ENCODE peak calls at places on chromosomes 13 and 19, in eight cellular contexts. P is activated CD4-positive, alpha-beta T cell treated with anti-CD3 and anti-CD28 coated beads, Interleukin-2, amount 50 U/mL, for 48 hours; W is islet precursor cell; J is NCI-H774; B is T-helper 1 cell; L is stimulated activated CD8-positive, alpha-beta memory T cell treated with anti-CD3 and anti-CD28 coated beads, Interleukin-7, amount 100 ng/mL, for 4 hours; E is IMR-90; U is stimulated activated CD4-positive, alpha-beta T cell treated with anti-CD3 and anti-CD28 coated beads, Interleukin-2, amount 100 ng/mL, for 48 hours. Z is an unnamed sample.

GRCh38 chr13:76993021-76993420 is 1.1 kb downstream of the CLN5 start:
- DNase-seq in P (no peak), W (no peak), J (no peak), B (no peak), L (no peak), E (peak), U (no peak), Z (no peak)

GRCh38 chr19:39996218-39996810 is 546 bp upstream of the ZNF546 start:
- DNase-seq in P (no peak), W (no peak), J (peak), B (no peak), L (peak), E (peak), U (peak), Z (no peak)

GRCh38 chr13:91986771-91987515 is 588.5 kb downstream of the GPC5 start:
- DNase-seq in P (no peak), W (no peak), J (no peak), B (no peak), L (no peak), E (no peak), U (no peak), Z (no peak)

GRCh38 chr19:55646889-55647731 is 902 bp upstream of the CCDC106 start:
- DNase-seq in P (no peak), W (no peak), J (no peak), B (no peak), L (no peak), E (no peak), U (no peak), Z (no peak)

GRCh38 chr13:33637978-33638743 is 179.8 kb upstream of the RFC3 start:
- DNase-seq in P (no peak), W (no peak), J (no peak), B (no peak), L (no peak), E (peak), U (no peak), Z (no peak)

GRCh38 chr19:38564981-38565685 is 52.6 kb downstream of the MAP4K1 start:
- DNase-seq in P (no peak), W (no peak), J (no peak), B (no peak), L (peak), E (no peak), U (no peak), Z (no peak)

GRCh38 chr13:101919541-101920306 is 467.2 kb downstream of the ITGBL1 start:
- DNase-seq in P (no peak), W (peak), J (no peak), B (no peak), L (no peak), E (peak), U (no peak), Z (no peak)

GRCh38 chr19:5717215-5717614 is 2.7 kb downstream of the LONP1 start:
- DNase-seq in P (no peak), W (no peak), J (no peak), B (no peak), L (no peak), E (no peak), U (no peak), Z (no peak)

GRCh38 chr13:22665531-22665930 is 515.2 kb upstream of the SGCG start:
- DNase-seq in P (no peak), W (no peak), J (peak), B (no peak), L (no peak), E (no peak), U (no peak), Z (no peak)

GRCh38 chr13:111210082-111210481 is 95.0 kb downstream of the ARHGEF7 start:
- DNase-seq in P (no peak), W (no peak), J (no peak), B (no peak), L (no peak), E (no peak), U (no peak), Z (no peak)

GRCh38 chr13:51797664-51798488 is 6.1 kb downstream of the DHRS12 start:
- DNase-seq in P (peak), W (peak), J (peak), B (peak), L (peak), E (peak), U (no peak), Z (no peak)

GRCh38 chr19:46118136-46118535 is 6.4 kb downstream of the IGFL3 start:
- DNase-seq in P (no peak), W (no peak), J (no peak), B (no peak), L (no peak), E (no peak), U (no peak), Z (no peak)

GRCh38 chr13:112729408-112729807 is 39.6 kb downstream of the ATP11A start:
- DNase-seq in P (no peak), W (peak), J (no peak), B (no peak), L (no peak), E (no peak), U (no peak), Z (no peak)

GRCh38 chr13:71968025-71968424 is 101.0 kb upstream of the DACH1 start:
- DNase-seq in P (no peak), W (no peak), J (no peak), B (no peak), L (no peak), E (no peak), U (no peak), Z (no peak)

GRCh38 chr19:10922638-10923014 is 5.8 kb downstream of the YIPF2 start:
- DNase-seq in P (no peak), W (no peak), J (no peak), B (no peak), L (no peak), E (no peak), U (no peak), Z (no peak)

GRCh38 chr19:52110780-52111179 is 15.2 kb upstream of the ZNF841 start:
- DNase-seq in P (no peak), W (no peak), J (no peak), B (no peak), L (no peak), E (no peak), U (no peak), Z (no peak)

GRCh38 chr13:32381539-32381938 is 46.4 kb downstream of the N4BP2L1 start:
- DNase-seq in P (no peak), W (peak), J (no peak), B (no peak), L (no peak), E (peak), U (no peak), Z (no peak)

GRCh38 chr19:18629166-18630088 is 7.4 kb upstream of the KLHL26 start:
- DNase-seq in P (no peak), W (no peak), J (no peak), B (no peak), L (no peak), E (no peak), U (no peak), Z (no peak)

GRCh38 chr13:76816394-76816793 is 69.8 kb downstream of the KCTD12 start:
- DNase-seq in P (no peak), W (no peak), J (peak), B (no peak), L (no peak), E (no peak), U (no peak), Z (no peak)

GRCh38 chr19:18659281-18660050 is 22.6 kb downstream of the KLHL26 start:
- DNase-seq in P (no peak), W (peak), J (no peak), B (no peak), L (no peak), E (no peak), U (no peak), Z (no peak)

GRCh38 chr13:99662678-99663077 is 161.4 kb downstream of the TM9SF2 start:
- DNase-seq in P (no peak), W (no peak), J (no peak), B (no peak), L (no peak), E (no peak), U (no peak), Z (no peak)

GRCh38 chr19:29927944-29928669 is 13.9 kb upstream of the URI1 start:
- DNase-seq in P (no peak), W (peak), J (no peak), B (no peak), L (no peak), E (no peak), U (no peak), Z (no peak)

GRCh38 chr19:28400953-28401671 is 811.8 kb downstream of the UQCRFS1 start:
- DNase-seq in P (no peak), W (no peak), J (no peak), B (no peak), L (no peak), E (no peak), U (no peak), Z (no peak)

GRCh38 chr19:38710416-38710702 is 33.9 kb downstream of the CAPN12 start:
- DNase-seq in P (no peak), W (no peak), J (no peak), B (no peak), L (no peak), E (no peak), U (no peak), Z (no peak)

GRCh38 chr19:45752639-45753038 is 16.4 kb downstream of the SIX5 start:
- DNase-seq in P (no peak), W (no peak), J (no peak), B (no peak), L (no peak), E (no peak), U (no peak), Z (no peak)

GRCh38 chr13:99663908-99664307 is 162.6 kb downstream of the TM9SF2 start:
- DNase-seq in P (no peak), W (no peak), J (no peak), B (no peak), L (no peak), E (no peak), U (no peak), Z (no peak)

GRCh38 chr13:40666058-40666904 is at the start of gene FOXO1:
- DNase-seq in P (peak), W (peak), J (peak), B (peak), L (peak), E (peak), U (peak), Z (peak)

GRCh38 chr13:78137404-78138142 is 218.9 kb upstream of the EDNRB start:
- DNase-seq in P (peak), W (peak), J (peak), B (no peak), L (no peak), E (peak), U (no peak), Z (no peak)

GRCh38 chr19:4456566-4456842 is 1.1 kb downstream of the UBXN6 start:
- DNase-seq in P (no peak), W (peak), J (no peak), B (no peak), L (no peak), E (peak), U (no peak), Z (no peak)

GRCh38 chr13:95588721-95589120 is 36.2 kb downstream of the CLDN10 start:
- DNase-seq in P (no peak), W (no peak), J (no peak), B (no peak), L (no peak), E (peak), U (no peak), Z (no peak)

GRCh38 chr13:65670014-65670625 is 1560.0 kb downstream of the PCDH9 start:
- DNase-seq in P (no peak), W (no peak), J (no peak), B (no peak), L (no peak), E (no peak), U (no peak), Z (no peak)

GRCh38 chr13:27919934-27920676 is at the start of gene PDX1:
- DNase-seq in P (no peak), W (peak), J (no peak), B (no peak), L (no peak), E (no peak), U (no peak), Z (no peak)

GRCh38 chr19:45290381-45290931 is 32.2 kb downstream of the CKM start:
- DNase-seq in P (no peak), W (no peak), J (no peak), B (no peak), L (no peak), E (no peak), U (no peak), Z (no peak)

GRCh38 chr19:58274771-58275199 is 4.0 kb upstream of the ZNF8 start:
- DNase-seq in P (no peak), W (no peak), J (no peak), B (no peak), L (no peak), E (peak), U (no peak), Z (no peak)

GRCh38 chr13:95740921-95741320 is 64.0 kb downstream of the DNAJC3 start:
- DNase-seq in P (no peak), W (no peak), J (no peak), B (no peak), L (no peak), E (no peak), U (no peak), Z (no peak)

GRCh38 chr13:63873936-63874335 is 2458.3 kb upstream of the PCDH20 start:
- DNase-seq in P (no peak), W (no peak), J (no peak), B (no peak), L (no peak), E (no peak), U (no peak), Z (no peak)

GRCh38 chr19:36797786-36798108 is 25.1 kb upstream of the ZNF850 start:
- DNase-seq in P (no peak), W (no peak), J (no peak), B (no peak), L (no peak), E (no peak), U (no peak), Z (no peak)